ENCODE peak calls at places on chromosomes 12 and 14, in five cellular contexts. U is A549, R is H1, B is HepG2, Q is K562. V is an unnamed sample.

GRCh38 chr12:4273651-4274395 is at the start of gene CCND2:
- DNase-seq in U (peak; percentile 44), R (peak; percentile 81), B (no peak), Q (peak; percentile 77), V (peak; percentile 19)

GRCh38 chr14:38185661-38186060 is 22.0 kb upstream of the SSTR1 start:
- DNase-seq in U (no peak), R (no peak), B (no peak), Q (no peak), V (no peak)

GRCh38 chr14:20412422-20412821 is 879 bp downstream of the TEP1 start:
- DNase-seq in U (no peak), R (no peak), B (no peak), Q (no peak), V (peak; percentile 33)

GRCh38 chr14:69138189-69138535 is 14.8 kb downstream of the DCAF5 start:
- DNase-seq in U (no peak), R (no peak), B (no peak), Q (no peak), V (peak; percentile 49)

GRCh38 chr12:107775093-107775721 is 703 bp downstream of the ASCL4 start:
- DNase-seq in U (no peak), R (peak; percentile 62), B (no peak), Q (no peak), V (no peak)

GRCh38 chr14:66815687-66816086 is 307.7 kb downstream of the GPHN start:
- DNase-seq in U (no peak), R (no peak), B (no peak), Q (no peak), V (no peak)

GRCh38 chr12:70787612-70788011 is 132.9 kb downstream of the PTPRR start:
- DNase-seq in U (no peak), R (no peak), B (no peak), Q (no peak), V (no peak)

GRCh38 chr12:45580570-45580969 is 148.9 kb upstream of the ARID2 start:
- DNase-seq in U (no peak), R (no peak), B (no peak), Q (no peak), V (no peak)

GRCh38 chr14:97920201-97920600 is 1123.0 kb downstream of the VRK1 start:
- DNase-seq in U (no peak), R (no peak), B (no peak), Q (no peak), V (no peak)

GRCh38 chr14:54364555-54365415 is 32.0 kb upstream of the CDKN3 start:
- DNase-seq in U (no peak), R (no peak), B (peak; percentile 83), Q (no peak), V (peak; percentile 86)

GRCh38 chr14:78498062-78498595 is 328.0 kb downstream of the NRXN3 start:
- DNase-seq in U (no peak), R (no peak), B (no peak), Q (no peak), V (no peak)

GRCh38 chr12:89673603-89674002 is 35.0 kb downstream of the ATP2B1 start:
- DNase-seq in U (no peak), R (no peak), B (no peak), Q (no peak), V (no peak)

GRCh38 chr12:89672589-89672979 is 36.1 kb downstream of the ATP2B1 start:
- DNase-seq in U (no peak), R (no peak), B (no peak), Q (no peak), V (no peak)

GRCh38 chr12:89671469-89671868 is 37.2 kb downstream of the ATP2B1 start:
- DNase-seq in U (no peak), R (no peak), B (no peak), Q (no peak), V (no peak)

GRCh38 chr12:89676935-89677334 is 31.7 kb downstream of the ATP2B1 start:
- DNase-seq in U (no peak), R (no peak), B (no peak), Q (no peak), V (no peak)

GRCh38 chr12:89674326-89674942 is 34.2 kb downstream of the ATP2B1 start:
- DNase-seq in U (no peak), R (no peak), B (no peak), Q (no peak), V (no peak)
- H3K4me2 ChIP-seq in U (no peak overlapping the region), R (no peak overlapping the region), B (no peak overlapping the region), Q (no peak overlapping the region), V (no peak overlapping the region)

GRCh38 chr12:116135209-116135930 is 142.1 kb downstream of the MED13L start:
- DNase-seq in U (peak; percentile 57), R (no peak), B (peak; percentile 28), Q (no peak), V (peak; percentile 87)
- H3K4me1 ChIP-seq in U (peaks cover 84% of the 10 kb centered on the region), R (peaks cover 6% of the 10 kb centered on the region), B (peaks cover 60% of the 10 kb centered on the region), Q (peaks cover 20% of the 10 kb centered on the region), V (peaks cover 31% of the 10 kb centered on the region)

GRCh38 chr14:101781240-101782061 is 19.9 kb downstream of the PPP2R5C start:
- DNase-seq in U (no peak), R (no peak), B (no peak), Q (no peak), V (no peak)
- TF ChIP-seq JUN in U (no peak), R (no peak), B (no peak), Q (no peak), V (no peak)

GRCh38 chr12:91622981-91623380 is 440.4 kb upstream of the DCN start:
- DNase-seq in U (no peak), R (no peak), B (no peak), Q (no peak), V (no peak)

GRCh38 chr12:91620422-91620821 is 437.8 kb upstream of the DCN start:
- DNase-seq in U (no peak), R (no peak), B (no peak), Q (no peak), V (no peak)

GRCh38 chr12:91617830-91618229 is 435.2 kb upstream of the DCN start:
- DNase-seq in U (no peak), R (no peak), B (no peak), Q (no peak), V (no peak)

GRCh38 chr12:91618281-91618680 is 435.7 kb upstream of the DCN start:
- DNase-seq in U (no peak), R (no peak), B (no peak), Q (no peak), V (no peak)

DNA sequence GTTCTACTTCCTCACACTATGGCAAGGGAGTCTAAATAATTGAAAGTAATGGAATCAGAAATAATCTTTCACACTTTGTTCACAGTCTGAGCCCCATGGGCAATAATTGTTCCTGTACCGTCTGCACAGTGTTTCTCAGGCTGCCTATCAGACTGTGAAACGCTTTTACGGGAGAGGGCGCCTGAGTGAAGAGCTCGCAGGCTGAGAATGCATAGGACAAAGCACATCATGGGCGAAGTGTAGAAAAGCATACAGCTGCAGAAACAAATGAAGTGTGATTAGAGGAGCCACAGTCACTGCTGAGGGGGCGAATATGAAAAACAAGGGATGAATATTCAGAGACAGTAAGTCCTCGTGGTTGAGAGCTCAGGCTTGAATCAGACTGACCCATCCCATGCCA is 438.3 kb upstream of the DCN start:
- DNase-seq in U (no peak), R (no peak), B (no peak), Q (no peak), V (no peak)
- H3K4me2 ChIP-seq in U (no peak overlapping the region), R (no peak overlapping the region), B (no peak overlapping the region), Q (no peak overlapping the region), V (no peak overlapping the region)

GRCh38 chr12:111434680-111435338 is 29.1 kb downstream of the SH2B3 start:
- DNase-seq in U (no peak), R (no peak), B (no peak), Q (no peak), V (peak; percentile 83)
- H3K4me1 ChIP-seq in U (peaks cover 33% of the 10 kb centered on the region), R (peaks cover 40% of the 10 kb centered on the region), B (peaks cover 26% of the 10 kb centered on the region), Q (peaks cover 22% of the 10 kb centered on the region), V (peaks cover 90% of the 10 kb centered on the region)

V was measured in endothelial cell of umbilical vein.